ENCODE peak calls at places on chromosomes 1 and 21, in eight cellular contexts. One of them, this sample, is unnamed.

GRCh38 chr1:175600721-175601440 is 142.5 kb downstream of the TNR start:
- DNase-seq in epithelial cell of esophagus: no peak
- DNase-seq in cardiac muscle cell: no peak
- DNase-seq in DND-41: no peak
- DNase-seq in stomach: no peak
- DNase-seq in mesothelial cell of epicardium: no peak
- DNase-seq in left ventricle myocardium inferior: no peak
- DNase-seq in esophagus squamous epithelium: no peak
- DNase-seq in this sample: no peak

GRCh38 chr1:211804915-211805314 is 25.6 kb downstream of the LPGAT1 start:
- DNase-seq in esophagus squamous epithelium: no peak
- DNase-seq in left ventricle myocardium inferior: no peak
- DNase-seq in mesothelial cell of epicardium: no peak
- DNase-seq in DND-41: no peak
- DNase-seq in epithelial cell of esophagus: no peak
- DNase-seq in cardiac muscle cell: no peak
- DNase-seq in stomach: no peak
- DNase-seq in this sample: no peak

GRCh38 chr1:161766102-161766981 is at the start of gene ATF6:
- DNase-seq in esophagus squamous epithelium: no peak
- DNase-seq in stomach: peak
- DNase-seq in DND-41: peak
- DNase-seq in mesothelial cell of epicardium: peak
- DNase-seq in cardiac muscle cell: peak
- DNase-seq in epithelial cell of esophagus: peak
- DNase-seq in left ventricle myocardium inferior: peak
- DNase-seq in this sample: peak

GRCh38 chr1:16117936-16118335 is 37.9 kb downstream of the EPHA2 start:
- DNase-seq in esophagus squamous epithelium: no peak
- DNase-seq in epithelial cell of esophagus: no peak
- DNase-seq in cardiac muscle cell: no peak
- DNase-seq in mesothelial cell of epicardium: no peak
- DNase-seq in left ventricle myocardium inferior: no peak
- DNase-seq in DND-41: no peak
- DNase-seq in stomach: no peak
- DNase-seq in this sample: no peak

GRCh38 chr21:22758478-22758877 is 1760.3 kb downstream of the NCAM2 start:
- DNase-seq in stomach: no peak
- DNase-seq in left ventricle myocardium inferior: no peak
- DNase-seq in cardiac muscle cell: no peak
- DNase-seq in DND-41: no peak
- DNase-seq in esophagus squamous epithelium: no peak
- DNase-seq in epithelial cell of esophagus: peak
- DNase-seq in mesothelial cell of epicardium: no peak
- DNase-seq in this sample: no peak

GRCh38 chr1:92992066-92992465 is 30.8 kb upstream of the DIPK1A start:
- DNase-seq in epithelial cell of esophagus: no peak
- DNase-seq in left ventricle myocardium inferior: no peak
- DNase-seq in mesothelial cell of epicardium: no peak
- DNase-seq in esophagus squamous epithelium: no peak
- DNase-seq in DND-41: no peak
- DNase-seq in cardiac muscle cell: no peak
- DNase-seq in stomach: no peak
- DNase-seq in this sample: no peak

GRCh38 chr1:205067031-205067430 is 17.2 kb downstream of the TMEM81 start:
- DNase-seq in mesothelial cell of epicardium: no peak
- DNase-seq in epithelial cell of esophagus: no peak
- DNase-seq in cardiac muscle cell: no peak
- DNase-seq in DND-41: no peak
- DNase-seq in left ventricle myocardium inferior: no peak
- DNase-seq in esophagus squamous epithelium: no peak
- DNase-seq in stomach: no peak
- DNase-seq in this sample: no peak

GRCh38 chr1:6392081-6392879 is 1.3 kb downstream of the ACOT7 start:
- DNase-seq in mesothelial cell of epicardium: no peak
- DNase-seq in left ventricle myocardium inferior: no peak
- DNase-seq in esophagus squamous epithelium: no peak
- DNase-seq in DND-41: peak
- DNase-seq in stomach: no peak
- DNase-seq in cardiac muscle cell: no peak
- DNase-seq in epithelial cell of esophagus: peak
- DNase-seq in this sample: no peak

GRCh38 chr1:40140211-40140709 is 20.9 kb upstream of the RLF start:
- DNase-seq in stomach: no peak
- DNase-seq in left ventricle myocardium inferior: no peak
- DNase-seq in esophagus squamous epithelium: no peak
- DNase-seq in DND-41: no peak
- DNase-seq in cardiac muscle cell: peak
- DNase-seq in mesothelial cell of epicardium: no peak
- DNase-seq in epithelial cell of esophagus: peak
- DNase-seq in this sample: no peak

GRCh38 chr1:116763116-116763786 is 9.0 kb downstream of the CD2 start:
- DNase-seq in cardiac muscle cell: peak
- DNase-seq in DND-41: peak
- DNase-seq in esophagus squamous epithelium: no peak
- DNase-seq in mesothelial cell of epicardium: no peak
- DNase-seq in stomach: no peak
- DNase-seq in epithelial cell of esophagus: no peak
- DNase-seq in left ventricle myocardium inferior: no peak
- DNase-seq in this sample: no peak

GRCh38 chr1:54227836-54228435 is 28.0 kb downstream of the MRPL37 start:
- DNase-seq in esophagus squamous epithelium: no peak
- DNase-seq in stomach: no peak
- DNase-seq in cardiac muscle cell: no peak
- DNase-seq in DND-41: no peak
- DNase-seq in mesothelial cell of epicardium: no peak
- DNase-seq in left ventricle myocardium inferior: no peak
- DNase-seq in epithelial cell of esophagus: no peak
- DNase-seq in this sample: no peak

GRCh38 chr1:67535474-67535873 is 105.3 kb upstream of the SERBP1 start:
- DNase-seq in mesothelial cell of epicardium: peak
- DNase-seq in cardiac muscle cell: peak
- DNase-seq in DND-41: peak
- DNase-seq in epithelial cell of esophagus: peak
- DNase-seq in esophagus squamous epithelium: no peak
- DNase-seq in stomach: peak
- DNase-seq in left ventricle myocardium inferior: peak
- DNase-seq in this sample: peak

GRCh38 chr1:48869116-48869893 is 92.6 kb upstream of the BEND5 start:
- DNase-seq in epithelial cell of esophagus: peak
- DNase-seq in DND-41: no peak
- DNase-seq in esophagus squamous epithelium: no peak
- DNase-seq in cardiac muscle cell: peak
- DNase-seq in mesothelial cell of epicardium: no peak
- DNase-seq in left ventricle myocardium inferior: peak
- DNase-seq in stomach: no peak
- DNase-seq in this sample: no peak
- TF ChIP-seq CTCF in epithelial cell of esophagus: peak
- TF ChIP-seq CTCF in DND-41: no peak
- TF ChIP-seq CTCF in esophagus squamous epithelium: no peak
- TF ChIP-seq CTCF in cardiac muscle cell: no peak
- TF ChIP-seq CTCF in mesothelial cell of epicardium: no peak
- TF ChIP-seq CTCF in left ventricle myocardium inferior: no peak
- TF ChIP-seq CTCF in stomach: no peak
- TF ChIP-seq CTCF in this sample: peak

GRCh38 chr1:215517441-215517891 is 49.6 kb upstream of the KCTD3 start:
- DNase-seq in mesothelial cell of epicardium: no peak
- DNase-seq in cardiac muscle cell: peak
- DNase-seq in stomach: no peak
- DNase-seq in epithelial cell of esophagus: peak
- DNase-seq in left ventricle myocardium inferior: no peak
- DNase-seq in esophagus squamous epithelium: no peak
- DNase-seq in DND-41: no peak
- DNase-seq in this sample: no peak
- TF ChIP-seq CTCF in mesothelial cell of epicardium: no peak
- TF ChIP-seq CTCF in cardiac muscle cell: no peak
- TF ChIP-seq CTCF in stomach: no peak
- TF ChIP-seq CTCF in epithelial cell of esophagus: peak
- TF ChIP-seq CTCF in left ventricle myocardium inferior: peak
- TF ChIP-seq CTCF in esophagus squamous epithelium: no peak
- TF ChIP-seq CTCF in DND-41: no peak
- TF ChIP-seq CTCF in this sample: peak

DNA sequence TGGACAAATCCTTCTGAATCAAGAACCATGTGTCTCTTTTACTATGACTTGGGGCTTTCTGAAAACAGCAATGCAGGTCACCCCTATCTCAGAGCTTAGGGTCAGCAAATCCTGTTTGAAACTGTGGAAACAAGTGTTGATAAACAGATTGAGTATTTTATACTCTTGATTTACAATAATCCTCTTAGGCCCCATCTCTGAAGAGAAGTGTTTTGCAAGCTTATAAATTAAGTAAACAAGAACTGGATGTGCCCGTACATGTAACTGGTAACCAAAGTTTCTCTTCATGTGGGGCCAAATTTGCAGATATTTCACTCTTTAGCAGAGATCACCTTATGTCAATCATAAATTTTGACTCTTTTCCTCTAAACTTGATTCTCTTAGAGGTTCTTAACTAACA is 183.2 kb upstream of the HOOK1 start:
- DNase-seq in epithelial cell of esophagus: peak
- DNase-seq in esophagus squamous epithelium: no peak
- DNase-seq in mesothelial cell of epicardium: no peak
- DNase-seq in cardiac muscle cell: no peak
- DNase-seq in stomach: no peak
- DNase-seq in left ventricle myocardium inferior: no peak
- DNase-seq in DND-41: no peak
- DNase-seq in this sample: no peak
- TF ChIP-seq CTCF in epithelial cell of esophagus: no peak
- TF ChIP-seq CTCF in esophagus squamous epithelium: no peak
- TF ChIP-seq CTCF in mesothelial cell of epicardium: no peak
- TF ChIP-seq CTCF in cardiac muscle cell: no peak
- TF ChIP-seq CTCF in stomach: no peak
- TF ChIP-seq CTCF in left ventricle myocardium inferior: no peak
- TF ChIP-seq CTCF in DND-41: no peak
- TF ChIP-seq CTCF in this sample: no peak

GRCh38 chr1:13816016-13816760 is 116.2 kb downstream of the PRDM2 start:
- DNase-seq in cardiac muscle cell: no peak
- DNase-seq in esophagus squamous epithelium: no peak
- DNase-seq in stomach: peak
- DNase-seq in epithelial cell of esophagus: no peak
- DNase-seq in left ventricle myocardium inferior: no peak
- DNase-seq in mesothelial cell of epicardium: no peak
- DNase-seq in DND-41: no peak
- DNase-seq in this sample: no peak

GRCh38 chr1:13809461-13810159 is 109.6 kb downstream of the PRDM2 start:
- DNase-seq in stomach: no peak
- DNase-seq in esophagus squamous epithelium: no peak
- DNase-seq in DND-41: no peak
- DNase-seq in mesothelial cell of epicardium: no peak
- DNase-seq in cardiac muscle cell: no peak
- DNase-seq in epithelial cell of esophagus: no peak
- DNase-seq in left ventricle myocardium inferior: no peak
- DNase-seq in this sample: no peak

GRCh38 chr1:13812456-13813397 is 112.7 kb downstream of the PRDM2 start:
- DNase-seq in DND-41: no peak
- DNase-seq in esophagus squamous epithelium: no peak
- DNase-seq in epithelial cell of esophagus: peak
- DNase-seq in left ventricle myocardium inferior: no peak
- DNase-seq in mesothelial cell of epicardium: no peak
- DNase-seq in stomach: no peak
- DNase-seq in cardiac muscle cell: no peak
- DNase-seq in this sample: no peak

GRCh38 chr1:13814131-13814530 is 114.1 kb downstream of the PRDM2 start:
- DNase-seq in DND-41: no peak
- DNase-seq in esophagus squamous epithelium: no peak
- DNase-seq in left ventricle myocardium inferior: no peak
- DNase-seq in stomach: no peak
- DNase-seq in epithelial cell of esophagus: no peak
- DNase-seq in mesothelial cell of epicardium: no peak
- DNase-seq in cardiac muscle cell: no peak
- DNase-seq in this sample: no peak

DNA sequence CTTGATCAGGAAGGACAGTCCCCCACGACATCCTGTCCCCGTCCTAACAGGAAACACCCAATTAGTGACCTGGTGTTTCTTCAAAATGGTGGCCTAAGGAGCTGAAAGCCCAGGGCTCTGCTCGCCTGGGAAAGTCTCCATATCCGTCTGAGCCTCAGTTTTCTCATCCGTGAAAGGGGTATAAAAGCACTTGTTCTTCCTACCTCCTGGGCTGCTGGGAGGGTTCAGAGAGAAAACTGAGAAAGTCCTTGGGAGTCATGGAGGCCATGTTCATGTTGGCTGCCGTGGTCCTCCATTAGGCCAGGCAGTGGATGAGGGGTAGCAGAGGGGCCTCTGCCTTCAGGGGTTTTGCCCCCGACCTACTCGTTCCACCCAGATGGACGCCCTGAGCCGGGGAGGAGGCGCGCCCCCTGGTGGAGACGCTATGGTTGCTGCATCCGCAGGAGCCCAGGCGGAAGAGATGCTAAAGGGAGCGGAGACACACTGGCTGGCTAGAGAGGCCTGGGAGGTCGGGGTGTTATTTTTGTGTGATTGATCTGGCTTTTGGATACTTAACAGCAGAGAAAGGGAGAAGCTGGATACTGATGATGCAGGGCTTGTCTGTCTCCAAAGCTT is 113.5 kb downstream of the PRDM2 start:
- DNase-seq in DND-41: peak
- DNase-seq in esophagus squamous epithelium: no peak
- DNase-seq in stomach: no peak
- DNase-seq in epithelial cell of esophagus: no peak
- DNase-seq in cardiac muscle cell: peak
- DNase-seq in mesothelial cell of epicardium: peak
- DNase-seq in left ventricle myocardium inferior: no peak
- DNase-seq in this sample: peak
- TF ChIP-seq CTCF in DND-41: peak
- TF ChIP-seq CTCF in esophagus squamous epithelium: peak
- TF ChIP-seq CTCF in stomach: no peak
- TF ChIP-seq CTCF in epithelial cell of esophagus: peak
- TF ChIP-seq CTCF in cardiac muscle cell: peak
- TF ChIP-seq CTCF in mesothelial cell of epicardium: peak
- TF ChIP-seq CTCF in left ventricle myocardium inferior: peak
- TF ChIP-seq CTCF in this sample: peak

This sample was measured in progenitor cell of endocrine pancreas.